ENCODE peak calls at places on chromosomes 3 and 15, in nine cellular contexts. E is left ventricle myocardium inferior; H is PC-9; F is endothelial cell of umbilical vein; Y is CD4-positive, alpha-beta T cell; C is body of pancreas; M is HCT116; L is lower lobe of right lung; X is pancreas. P is an unnamed sample.

GRCh38 chr15:88450125-88450798 is 16.9 kb downstream of the MRPL46 start:
- DNase-seq in H (peak; percentile 56), C (peak; percentile 34), M (peak; percentile 49), F (peak; percentile 61), Y (peak; percentile 49), E (peak; percentile 51), X (no peak), L (no peak), P (peak; percentile 91)

GRCh38 chr3:9422712-9423424 is 25.5 kb downstream of the SETD5 start:
- DNase-seq in Y (no peak), C (peak; percentile 91), M (peak; percentile 91), H (peak; percentile 75), E (peak; percentile 38), L (peak; percentile 52), F (peak; percentile 99), X (peak; percentile 88), P (peak; percentile 22)

GRCh38 chr3:52248165-52248541 is 2.6 kb downstream of the PPM1M start:
- DNase-seq in F (no peak), M (no peak), X (no peak), E (no peak), H (no peak), L (no peak), Y (no peak), C (no peak), P (no peak)

GRCh38 chr3:153182491-153182890 is 20.5 kb downstream of the RAP2B start:
- DNase-seq in L (no peak), M (no peak), X (no peak), C (no peak), F (no peak), Y (no peak), H (no peak), E (no peak), P (no peak)

GRCh38 chr15:36605626-36606263 is 26.3 kb downstream of the CDIN1 start:
- DNase-seq in M (no peak), C (no peak), L (no peak), E (no peak), F (no peak), Y (no peak), X (no peak), H (no peak), P (no peak)

GRCh38 chr3:145673790-145674189 is 487.2 kb downstream of the PLOD2 start:
- DNase-seq in H (no peak), F (no peak), X (no peak), Y (no peak), L (no peak), E (no peak), M (no peak), C (no peak), P (no peak)

GRCh38 chr3:161793194-161793825 is 296.7 kb downstream of the OTOL1 start:
- DNase-seq in E (no peak), H (no peak), L (no peak), F (no peak), C (no peak), Y (no peak), X (no peak), M (no peak), P (no peak)

GRCh38 chr3:13451301-13451673 is 28.8 kb upstream of the HDAC11 start:
- DNase-seq in F (no peak), E (no peak), L (peak; percentile 55), X (no peak), C (no peak), Y (peak; percentile 4), M (no peak), H (no peak), P (peak; percentile 57)

GRCh38 chr15:74431645-74432044 is 2.1 kb downstream of the SEMA7A start:
- DNase-seq in Y (no peak), L (no peak), M (no peak), E (no peak), C (no peak), X (no peak), F (no peak), H (no peak), P (no peak)

GRCh38 chr3:196868297-196868661 is 559 bp downstream of the SENP5 start:
- DNase-seq in H (no peak), L (peak; percentile 52), E (peak; percentile 17), X (peak; percentile 16), M (no peak), F (no peak), Y (peak; percentile 1), C (peak; percentile 14), P (peak; percentile 9)

GRCh38 chr3:167705840-167706239 is 28.9 kb downstream of the PDCD10 start:
- DNase-seq in X (no peak), C (no peak), E (no peak), H (no peak), L (no peak), M (no peak), F (peak; percentile 34), Y (no peak), P (no peak)

GRCh38 chr3:57150097-57150496 is 15.1 kb downstream of the IL17RD start:
- DNase-seq in L (no peak), F (no peak), X (no peak), E (no peak), H (no peak), M (no peak), C (no peak), Y (no peak), P (no peak)

GRCh38 chr3:116586285-116586944 is 123.2 kb upstream of the TUSC7 start:
- DNase-seq in F (no peak), Y (no peak), H (no peak), C (no peak), M (no peak), E (no peak), L (no peak), X (no peak), P (no peak)

GRCh38 chr3:70748593-70748992 is 436.2 kb upstream of the MDFIC2 start:
- DNase-seq in X (no peak), M (no peak), Y (no peak), H (no peak), L (no peak), E (no peak), F (no peak), C (no peak), P (no peak)
- TF ChIP-seq CTCF in X (no peak), M (no peak), Y (no peak), H (no peak), L (no peak), E (no peak), F (no peak), C (no peak), P (no peak)

DNA sequence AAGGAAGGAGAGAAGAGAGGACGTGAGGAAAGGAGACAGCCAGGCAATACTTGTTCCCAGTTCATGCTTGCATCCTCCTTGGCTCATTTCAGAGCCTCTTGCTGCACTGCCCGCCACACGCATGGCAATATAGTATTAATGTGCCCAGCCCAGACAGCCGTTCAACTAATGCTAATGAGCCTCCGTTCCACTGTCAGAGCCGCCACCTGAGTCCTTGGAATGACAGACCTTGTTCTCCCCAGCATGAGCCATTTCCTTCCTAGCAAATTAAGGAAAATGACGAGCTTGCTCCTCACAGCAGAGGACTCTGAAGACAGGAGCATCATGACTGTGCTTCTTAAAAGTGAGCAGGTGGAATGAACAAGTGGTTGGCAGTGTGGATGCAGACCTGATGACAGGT is 10.8 kb upstream of the LRRC15 start:
- DNase-seq in M (no peak), X (no peak), C (no peak), L (no peak), F (no peak), Y (no peak), E (no peak), H (no peak), P (no peak)
- H3K27ac ChIP-seq in M (no peak overlapping the region), X (no peak overlapping the region), C (no peak overlapping the region), L (no peak overlapping the region), F (no peak overlapping the region), Y (no peak overlapping the region), E (no peak overlapping the region), H (no peak overlapping the region), P (no peak overlapping the region)

DNA sequence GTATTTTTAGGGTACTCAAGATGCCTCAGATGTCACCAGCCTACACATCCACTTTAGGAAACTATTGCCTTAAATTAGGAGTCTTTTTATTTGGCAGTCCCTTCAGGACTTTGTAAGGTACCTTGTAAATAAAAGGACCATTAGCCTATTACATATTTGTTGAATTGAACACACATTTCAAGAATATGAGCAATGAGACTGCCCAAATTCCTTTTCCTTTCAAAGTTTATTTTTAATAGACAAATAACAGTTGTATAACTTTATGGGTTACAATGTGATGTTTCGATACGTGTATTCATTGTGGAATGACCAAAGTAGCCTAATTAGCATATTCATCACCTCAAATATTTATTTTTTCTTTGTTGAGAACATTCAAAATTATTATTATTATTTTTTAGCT is 176.7 kb upstream of the PDZRN3 start:
- DNase-seq in M (no peak), X (no peak), E (no peak), F (no peak), C (no peak), H (no peak), Y (no peak), L (no peak), P (no peak)
- H3K9me3 ChIP-seq in M (no peaks in the 10 kb centered on the region), X (no peaks in the 10 kb centered on the region), E (peaks cover 8% of the 10 kb centered on the region), F (no peaks in the 10 kb centered on the region), C (no peaks in the 10 kb centered on the region), H (no peaks in the 10 kb centered on the region), Y (no peaks in the 10 kb centered on the region), L (no peaks in the 10 kb centered on the region), P (no peaks in the 10 kb centered on the region)

GRCh38 chr15:33698128-33698527 is 270.2 kb upstream of the CHRM5 start:
- DNase-seq in L (no peak), H (no peak), C (no peak), F (no peak), Y (no peak), E (no peak), X (no peak), M (no peak), P (no peak)

GRCh38 chr15:33699691-33700447 is 268.4 kb upstream of the CHRM5 start:
- DNase-seq in M (no peak), C (no peak), H (no peak), Y (no peak), L (no peak), E (no peak), X (no peak), F (no peak), P (no peak)

GRCh38 chr15:33700695-33701303 is 267.5 kb upstream of the CHRM5 start:
- DNase-seq in L (peak; percentile 59), M (peak; percentile 67), C (peak; percentile 63), H (peak; percentile 68), F (peak; percentile 85), E (peak; percentile 45), Y (peak; percentile 43), X (peak; percentile 32), P (peak; percentile 79)

GRCh38 chr15:33699145-33699544 is 269.2 kb upstream of the CHRM5 start:
- DNase-seq in F (no peak), H (no peak), Y (no peak), M (no peak), L (no peak), C (no peak), E (no peak), X (no peak), P (no peak)

GRCh38 chr15:33701304-33701696 is 267.0 kb upstream of the CHRM5 start:
- DNase-seq in E (no peak), F (no peak), C (no peak), M (no peak), X (no peak), H (no peak), L (no peak), Y (no peak), P (peak; percentile 14)
- TF ChIP-seq CTCF in E (no peak), F (no peak), C (no peak), M (peak; percentile 31), X (no peak), H (no peak), L (no peak), Y (no peak), P (peak; percentile 34)

GRCh38 chr15:69701198-69701597 is 248.6 kb downstream of the RPLP1 start:
- DNase-seq in Y (no peak), X (no peak), H (no peak), F (no peak), E (no peak), C (no peak), L (no peak), M (no peak), P (no peak)
- H3K27ac ChIP-seq in Y (no peak overlapping the region), X (no peak overlapping the region), H (no peak overlapping the region), F (no peak overlapping the region), E (no peak overlapping the region), C (no peak overlapping the region), L (no peak overlapping the region), M (no peak overlapping the region), P (no peak overlapping the region)

P was measured in WERI-Rb-1.